ENCODE peak calls at places on chromosomes 4 and X, in five cellular contexts. V, T, N, I and C are unnamed samples.

GRCh38 chrX:35104626-35105025 is 162.0 kb downstream of the FAM47B start:
- DNase-seq in V (no peak), T (no peak), N (no peak), I (no peak), C (no peak)

GRCh38 chrX:1246816-1247215 is 21.8 kb upstream of the CSF2RA start:
- DNase-seq in V (peak; percentile 71), T (peak; percentile 41), N (peak; percentile 44), I (peak; percentile 1), C (peak; percentile 67)

GRCh38 chr4:149344436-149344835 is 471.2 kb downstream of the IQCM start:
- DNase-seq in V (no peak), T (peak; percentile 88), N (peak; percentile 31), I (no peak), C (no peak)

GRCh38 chrX:24241822-24242648 is 71.8 kb downstream of the SUPT20HL2 start:
- DNase-seq in V (no peak), T (peak; percentile 53), N (peak; percentile 39), I (no peak), C (peak; percentile 24)

GRCh38 chr4:71004281-71004851 is 10.9 kb downstream of the DCK start:
- DNase-seq in V (peak; percentile 84), T (no peak), N (no peak), I (no peak), C (peak; percentile 45)

GRCh38 chr4:72094054-72094780 is 62.4 kb downstream of the NPFFR2 start:
- DNase-seq in V (no peak), T (no peak), N (no peak), I (no peak), C (no peak)

GRCh38 chrX:116317409-116317808 is 119.0 kb upstream of the SLC6A14 start:
- DNase-seq in V (no peak), T (peak; percentile 72), N (peak; percentile 80), I (no peak), C (no peak)

GRCh38 chr4:151727365-151727764 is 33.4 kb downstream of the GATB start:
- DNase-seq in V (no peak), T (no peak), N (peak; percentile 7), I (no peak), C (no peak)

GRCh38 chr4:11497972-11498371 is 69.3 kb upstream of the HS3ST1 start:
- DNase-seq in V (no peak), T (no peak), N (peak; percentile 7), I (no peak), C (no peak)

GRCh38 chrX:151974336-151975227 is at the start of gene GABRE:
- DNase-seq in V (no peak), T (no peak), N (peak; percentile 40), I (no peak), C (no peak)

GRCh38 chrX:320126-320783 is 1.7 kb upstream of the GTPBP6 start:
- DNase-seq in V (no peak), T (no peak), N (peak; percentile 21), I (no peak), C (no peak)

GRCh38 chrX:85111347-85111746 is 107.7 kb downstream of the APOOL start:
- DNase-seq in V (no peak), T (peak; percentile 30), N (peak; percentile 4), I (no peak), C (peak; percentile 7)

GRCh38 chrX:34563809-34564208 is 93.3 kb downstream of the TMEM47 start:
- DNase-seq in V (no peak), T (peak; percentile 2), N (no peak), I (no peak), C (no peak)

GRCh38 chr4:182126096-182126495 is 117.1 kb upstream of the TENM3 start:
- DNase-seq in V (no peak), T (no peak), N (peak; percentile 14), I (no peak), C (no peak)

GRCh38 chr4:76694056-76694455 is 203.9 kb downstream of the SOWAHB start:
- DNase-seq in V (no peak), T (no peak), N (no peak), I (no peak), C (no peak)

GRCh38 chr4:47071863-47072441 is 40.6 kb downstream of the GABRB1 start:
- DNase-seq in V (no peak), T (peak; percentile 46), N (peak; percentile 59), I (no peak), C (no peak)

GRCh38 chrX:5916945-5917344 is 311.7 kb downstream of the NLGN4X start:
- DNase-seq in V (no peak), T (no peak), N (no peak), I (no peak), C (no peak)

GRCh38 chr4:3762753-3763511 is 3.3 kb upstream of the ADRA2C start:
- DNase-seq in V (no peak), T (no peak), N (no peak), I (no peak), C (no peak)

GRCh38 chr4:11424000-11424399 is 4.7 kb downstream of the HS3ST1 start:
- DNase-seq in V (peak; percentile 53), T (peak; percentile 76), N (no peak), I (no peak), C (no peak)

GRCh38 chr4:7793186-7793585 is 146.5 kb downstream of the AFAP1 start:
- DNase-seq in V (no peak), T (no peak), N (no peak), I (no peak), C (no peak)

GRCh38 chr4:14928035-14928434 is 74.2 kb upstream of the CPEB2 start:
- DNase-seq in V (no peak), T (no peak), N (no peak), I (no peak), C (no peak)

GRCh38 chrX:10986616-10987015 is 124.5 kb upstream of the HCCS start:
- DNase-seq in V (no peak), T (no peak), N (no peak), I (no peak), C (no peak)

GRCh38 chrX:49233887-49234555 is 881 bp upstream of the CACNA1F start:
- DNase-seq in V (no peak), T (no peak), N (no peak), I (no peak), C (no peak)

GRCh38 chr4:156169011-156169410 is 215.3 kb upstream of the CTSO start:
- DNase-seq in V (no peak), T (peak; percentile 89), N (peak; percentile 91), I (no peak), C (no peak)

GRCh38 chr4:8568068-8568668 is 12.0 kb upstream of the GPR78 start:
- DNase-seq in V (no peak), T (peak; percentile 5), N (peak; percentile 58), I (no peak), C (no peak)

GRCh38 chr4:184643726-184644125 is 5.5 kb downstream of the CASP3 start:
- DNase-seq in V (no peak), T (no peak), N (no peak), I (no peak), C (no peak)

GRCh38 chrX:10615931-10616780 is 4.2 kb downstream of the MID1 start:
- DNase-seq in V (peak; percentile 42), T (peak; percentile 72), N (peak; percentile 68), I (no peak), C (no peak)

GRCh38 chrX:81201692-81202412 is at the start of the genes HMGN5 and SH3BGRL:
- DNase-seq in V (peak; percentile 71), T (peak; percentile 91), N (peak; percentile 87), I (peak; percentile 39), C (peak; percentile 76)

GRCh38 chrX:154051210-154051810 is 31.6 kb upstream of the IRAK1 start:
- DNase-seq in V (peak; percentile 66), T (peak; percentile 75), N (peak; percentile 70), I (peak; percentile 1), C (peak; percentile 60)

GRCh38 chrX:40402771-40403533 is 177.8 kb upstream of the ATP6AP2 start:
- DNase-seq in V (no peak), T (peak; percentile 30), N (peak; percentile 43), I (no peak), C (no peak)

GRCh38 chr4:142984871-142985585 is 138.9 kb upstream of the INPP4B start:
- DNase-seq in V (no peak), T (peak; percentile 18), N (peak; percentile 25), I (no peak), C (no peak)